ENCODE peak calls at places on chromosomes 16 and 17, in six cellular contexts. E, A, G, P, F and B are unnamed samples.

GRCh38 chr16:15958703-15959348 is 9.4 kb downstream of the ABCC1 start:
- DNase-seq in E (no peak), A (peak), G (no peak), P (no peak), F (no peak), B (no peak)

GRCh38 chr17:66540131-66540781 is 237.8 kb downstream of the PRKCA start:
- DNase-seq in E (no peak), A (no peak), G (no peak), P (no peak), F (no peak), B (no peak)

GRCh38 chr17:82241926-82242697 is 13.3 kb downstream of the SLC16A3 start:
- DNase-seq in E (no peak), A (no peak), G (no peak), P (no peak), F (no peak), B (no peak)

GRCh38 chr16:22659933-22660332 is 149.2 kb downstream of the NPIPB5 start:
- DNase-seq in E (no peak), A (no peak), G (no peak), P (no peak), F (no peak), B (no peak)

GRCh38 chr17:57868007-57868774 is 18.3 kb upstream of the MRPS23 start:
- DNase-seq in E (peak), A (no peak), G (no peak), P (no peak), F (no peak), B (peak)

GRCh38 chr17:45410144-45411091 is 22.3 kb downstream of the ARHGAP27 start:
- DNase-seq in E (no peak), A (peak), G (peak), P (peak), F (no peak), B (no peak)

GRCh38 chr16:57635266-57636097 is 7.1 kb downstream of the ADGRG1 start:
- DNase-seq in E (peak), A (no peak), G (no peak), P (no peak), F (no peak), B (no peak)

GRCh38 chr16:13633381-13633861 is 286.5 kb upstream of the ERCC4 start:
- DNase-seq in E (no peak), A (no peak), G (no peak), P (no peak), F (no peak), B (no peak)

GRCh38 chr17:13550291-13550690 is 51.4 kb downstream of the HS3ST3A1 start:
- DNase-seq in E (no peak), A (no peak), G (no peak), P (no peak), F (no peak), B (no peak)

GRCh38 chr17:66682293-66682692 is 152.6 kb upstream of the CACNG5 start:
- DNase-seq in E (no peak), A (no peak), G (no peak), P (no peak), F (no peak), B (no peak)

GRCh38 chr17:57676543-57676942 is 68.6 kb downstream of the CCDC182 start:
- DNase-seq in E (no peak), A (no peak), G (no peak), P (no peak), F (no peak), B (no peak)

GRCh38 chr16:4364196-4365013 is 7.2 kb upstream of the VASN start:
- DNase-seq in E (no peak), A (no peak), G (no peak), P (no peak), F (no peak), B (no peak)

GRCh38 chr17:60390881-60391418 is 983 bp downstream of the USP32 start:
- DNase-seq in E (peak), A (no peak), G (no peak), P (no peak), F (peak), B (peak)

GRCh38 chr17:74519951-74520553 is 11.2 kb downstream of the CD300LB start:
- DNase-seq in E (no peak), A (no peak), G (no peak), P (no peak), F (no peak), B (no peak)

GRCh38 chr16:20774703-20775362 is 11.0 kb downstream of the ACSM3 start:
- DNase-seq in E (peak), A (peak), G (peak), P (peak), F (peak), B (peak)

GRCh38 chr16:57003439-57004386 is 14.4 kb downstream of the NLRC5 start:
- DNase-seq in E (no peak), A (no peak), G (no peak), P (no peak), F (no peak), B (no peak)

GRCh38 chr16:4179020-4179419 is 62.8 kb upstream of the ADCY9 start:
- DNase-seq in E (no peak), A (no peak), G (no peak), P (no peak), F (no peak), B (no peak)